ENCODE peak calls at places on chromosome 4, in nine cellular contexts. Q is HepG2; I is adrenal gland; J is body of pancreas; C is fibroblast of mammary gland; A is RPMI7951; E is substantia nigra; U is 8988T; F is Jurkat, Clone E6-1. H is an unnamed sample.

GRCh38 chr4:65195002-65195401 is 475.3 kb downstream of the EPHA5 start:
- DNase-seq in C (no peak), Q (no peak), F (no peak), A (no peak), J (no peak), I (no peak), E (no peak), U (no peak), H (no peak)

GRCh38 chr4:37762294-37763163 is 64.0 kb upstream of the PGM2 start:
- DNase-seq in Q (peak), A (peak), U (no peak), I (no peak), E (no peak), F (peak), C (peak), J (no peak), H (no peak)

GRCh38 chr4:17765514-17766286 is 15.7 kb downstream of the FAM184B start:
- DNase-seq in J (no peak), C (no peak), Q (no peak), A (no peak), U (no peak), F (no peak), I (no peak), E (no peak), H (no peak)

GRCh38 chr4:13674971-13675370 is 47.4 kb upstream of the BOD1L1 start:
- DNase-seq in J (no peak), E (no peak), F (no peak), U (no peak), I (no peak), C (no peak), Q (no peak), A (no peak), H (no peak)

GRCh38 chr4:185839204-185839712 is 27.3 kb upstream of the SORBS2 start:
- DNase-seq in I (peak), Q (no peak), U (peak), A (peak), E (no peak), F (no peak), J (peak), C (peak), H (peak)

GRCh38 chr4:3410401-3411135 is 31.2 kb upstream of the HGFAC start:
- DNase-seq in F (no peak), E (no peak), I (no peak), A (no peak), J (no peak), Q (no peak), U (no peak), C (no peak), H (no peak)

GRCh38 chr4:90845777-90846176 is 718.6 kb downstream of the CCSER1 start:
- DNase-seq in E (no peak), Q (no peak), C (no peak), I (no peak), J (no peak), F (no peak), U (no peak), A (no peak), H (no peak)

GRCh38 chr4:46123872-46124755 is at the start of gene GABRG1:
- DNase-seq in C (no peak), Q (no peak), U (no peak), F (no peak), J (no peak), E (peak), I (no peak), A (no peak), H (no peak)

GRCh38 chr4:6409381-6409780 is 63.0 kb downstream of the PPP2R2C start:
- DNase-seq in Q (no peak), C (no peak), A (no peak), J (no peak), E (no peak), F (no peak), I (no peak), U (no peak), H (no peak)

GRCh38 chr4:73707918-73708577 is 32.3 kb upstream of the CXCL8 start:
- DNase-seq in J (peak), C (peak), F (peak), Q (no peak), E (no peak), I (peak), A (peak), U (no peak), H (peak)

GRCh38 chr4:174928575-174929253 is 10.6 kb downstream of the ADAM29 start:
- DNase-seq in E (no peak), F (peak), Q (no peak), U (no peak), J (no peak), A (no peak), I (no peak), C (no peak), H (no peak)

GRCh38 chr4:1899149-1900086 is 28.2 kb downstream of the NSD2 start:
- DNase-seq in A (peak), F (peak), I (peak), C (peak), J (peak), E (peak), Q (peak), U (peak), H (peak)

GRCh38 chr4:93184093-93184492 is 644.5 kb upstream of the ATOH1 start:
- DNase-seq in U (no peak), Q (no peak), F (no peak), I (no peak), C (no peak), A (no peak), J (no peak), E (no peak), H (no peak)

GRCh38 chr4:173511787-173512361 is 18.2 kb downstream of the HAND2 start:
- DNase-seq in U (no peak), J (no peak), F (no peak), C (no peak), A (no peak), Q (no peak), E (no peak), I (no peak), H (no peak)

GRCh38 chr4:130808492-130808891 is 1712.5 kb downstream of the C4orf33 start:
- DNase-seq in A (no peak), Q (peak), F (peak), C (peak), I (no peak), J (no peak), E (no peak), U (no peak), H (no peak)

GRCh38 chr4:89314291-89314690 is 6.7 kb upstream of the GPRIN3 start:
- DNase-seq in Q (no peak), A (no peak), E (no peak), J (no peak), U (no peak), C (peak), I (no peak), F (no peak), H (no peak)

GRCh38 chr4:139528377-139529005 is 27.5 kb downstream of the SETD7 start:
- DNase-seq in F (peak), I (no peak), E (no peak), U (no peak), A (peak), C (peak), Q (no peak), J (peak), H (peak)

GRCh38 chr4:123659262-123659661 is 262.7 kb downstream of the SPRY1 start:
- DNase-seq in C (no peak), A (no peak), J (no peak), U (no peak), E (no peak), F (no peak), Q (peak), I (no peak), H (no peak)

GRCh38 chr4:906311-907102 is 25.6 kb downstream of the GAK start:
- DNase-seq in I (no peak), U (no peak), A (no peak), F (no peak), E (no peak), Q (no peak), J (no peak), C (no peak), H (no peak)